ENCODE peak calls at places on chromosomes 6 and 20, in four cellular contexts. M is thoracic aorta, E is adrenal gland, V is skeletal muscle cell. S is an unnamed sample.

GRCh38 chr20:1330075-1330830 is 1.3 kb upstream of the SDCBP2 start:
- DNase-seq in M (no peak), E (peak; percentile 92), V (no peak), S (peak; percentile 76)

GRCh38 chr6:87407531-87407895 is 259 bp upstream of the CFAP206 start:
- DNase-seq in M (no peak), E (no peak), V (peak; percentile 12), S (peak; percentile 48)

GRCh38 chr6:113920663-113921267 is 50.2 kb downstream of the HDAC2 start:
- DNase-seq in M (no peak), E (no peak), V (no peak), S (no peak)

GRCh38 chr20:10076126-10077080 is 41.6 kb downstream of the ANKEF1 start:
- DNase-seq in M (no peak), E (no peak), V (no peak), S (no peak)

GRCh38 chr20:277496-277781 is 13.1 kb downstream of the C20orf96 start:
- DNase-seq in M (no peak), E (no peak), V (no peak), S (no peak)

GRCh38 chr6:56349196-56349595 is 101.8 kb upstream of the COL21A1 start:
- DNase-seq in M (no peak), E (no peak), V (no peak), S (no peak)

GRCh38 chr6:70415660-70416059 is 2.4 kb downstream of the FAM135A start:
- DNase-seq in M (no peak), E (no peak), V (no peak), S (no peak)

GRCh38 chr20:15882553-15882952 is 690.7 kb downstream of the KIF16B start:
- DNase-seq in M (no peak), E (no peak), V (no peak), S (no peak)

GRCh38 chr6:148524976-148525375 is 182.3 kb downstream of the SASH1 start:
- DNase-seq in M (no peak), E (no peak), V (peak; percentile 77), S (no peak)

GRCh38 chr20:50305636-50306477 is 115.2 kb downstream of the CEBPB start:
- DNase-seq in M (no peak), E (peak; percentile 90), V (no peak), S (no peak)

GRCh38 chr6:80939936-80940335 is 812.5 kb downstream of the TENT5A start:
- DNase-seq in M (no peak), E (no peak), V (no peak), S (no peak)

GRCh38 chr20:53934421-53935352 is 135.7 kb downstream of the BCAS1 start:
- DNase-seq in M (no peak), E (peak; percentile 74), V (peak; percentile 65), S (peak; percentile 53)